ENCODE peak calls at places on chromosomes 2 and 18, in seven cellular contexts. G is upper lobe of right lung, P is tibial artery, J is pancreas, R is brain microvascular endothelial cell, T is OCI-LY7, M is esophagus muscularis mucosa. Z is an unnamed sample.

GRCh38 chr2:234025475-234025874 is 25.0 kb upstream of the SPP2 start:
- DNase-seq in G (no peak), P (no peak), J (no peak), R (no peak), T (no peak), M (no peak), Z (no peak)

GRCh38 chr2:119950966-119951365 is 61.9 kb upstream of the EPB41L5 start:
- DNase-seq in G (no peak), P (no peak), J (no peak), R (no peak), T (no peak), M (no peak), Z (no peak)

GRCh38 chr18:43563780-43564179 is 286.5 kb upstream of the SYT4 start:
- DNase-seq in G (no peak), P (no peak), J (peak; percentile 7), R (peak; percentile 53), T (peak; percentile 1), M (no peak), Z (no peak)

GRCh38 chr2:31413025-31413424 is 1.5 kb downstream of the XDH start:
- DNase-seq in G (no peak), P (no peak), J (no peak), R (no peak), T (no peak), M (no peak), Z (no peak)

GRCh38 chr2:42843611-42844010 is 51.2 kb upstream of the HAAO start:
- DNase-seq in G (no peak), P (no peak), J (no peak), R (no peak), T (no peak), M (no peak), Z (no peak)

GRCh38 chr2:11102956-11103860 is 52.1 kb upstream of the SLC66A3 start:
- DNase-seq in G (peak; percentile 53), P (peak; percentile 35), J (no peak), R (no peak), T (no peak), M (peak; percentile 80), Z (no peak)

GRCh38 chr18:7645756-7646155 is 78.6 kb downstream of the PTPRM start:
- DNase-seq in G (no peak), P (no peak), J (no peak), R (no peak), T (no peak), M (peak; percentile 17), Z (no peak)

GRCh38 chr2:169464508-169465386 is 14.5 kb upstream of the BBS5 start:
- DNase-seq in G (no peak), P (no peak), J (no peak), R (no peak), T (peak; percentile 2), M (no peak), Z (no peak)

GRCh38 chr2:43221660-43222471 is 4.5 kb downstream of the ZFP36L2 start:
- DNase-seq in G (peak; percentile 91), P (peak; percentile 95), J (peak; percentile 90), R (peak; percentile 94), T (peak; percentile 72), M (peak; percentile 98), Z (peak; percentile 93)

GRCh38 chr2:233209117-233209977 is 42.1 kb upstream of the ATG16L1 start:
- DNase-seq in G (no peak), P (no peak), J (no peak), R (no peak), T (no peak), M (no peak), Z (no peak)

GRCh38 chr2:121346407-121346806 is 61.4 kb upstream of the TFCP2L1 start:
- DNase-seq in G (no peak), P (no peak), J (no peak), R (no peak), T (no peak), M (no peak), Z (no peak)

GRCh38 chr2:223725494-223725893 is 111.9 kb downstream of the AP1S3 start:
- DNase-seq in G (no peak), P (peak; percentile 90), J (no peak), R (peak; percentile 97), T (no peak), M (no peak), Z (no peak)

GRCh38 chr18:79380816-79381806 is 14.6 kb upstream of the NFATC1 start:
- DNase-seq in G (peak; percentile 81), P (peak; percentile 82), J (peak; percentile 85), R (no peak), T (peak; percentile 50), M (no peak), Z (no peak)

GRCh38 chr18:79379931-79380815 is 15.6 kb upstream of the NFATC1 start:
- DNase-seq in G (peak; percentile 64), P (no peak), J (peak; percentile 78), R (no peak), T (no peak), M (no peak), Z (peak; percentile 76)

GRCh38 chr18:79379251-79379905 is 16.4 kb upstream of the NFATC1 start:
- DNase-seq in G (no peak), P (no peak), J (no peak), R (no peak), T (no peak), M (no peak), Z (no peak)

GRCh38 chr18:79377187-79377891 is 18.4 kb upstream of the NFATC1 start:
- DNase-seq in G (peak; percentile 61), P (no peak), J (peak; percentile 62), R (no peak), T (no peak), M (no peak), Z (no peak)

DNA sequence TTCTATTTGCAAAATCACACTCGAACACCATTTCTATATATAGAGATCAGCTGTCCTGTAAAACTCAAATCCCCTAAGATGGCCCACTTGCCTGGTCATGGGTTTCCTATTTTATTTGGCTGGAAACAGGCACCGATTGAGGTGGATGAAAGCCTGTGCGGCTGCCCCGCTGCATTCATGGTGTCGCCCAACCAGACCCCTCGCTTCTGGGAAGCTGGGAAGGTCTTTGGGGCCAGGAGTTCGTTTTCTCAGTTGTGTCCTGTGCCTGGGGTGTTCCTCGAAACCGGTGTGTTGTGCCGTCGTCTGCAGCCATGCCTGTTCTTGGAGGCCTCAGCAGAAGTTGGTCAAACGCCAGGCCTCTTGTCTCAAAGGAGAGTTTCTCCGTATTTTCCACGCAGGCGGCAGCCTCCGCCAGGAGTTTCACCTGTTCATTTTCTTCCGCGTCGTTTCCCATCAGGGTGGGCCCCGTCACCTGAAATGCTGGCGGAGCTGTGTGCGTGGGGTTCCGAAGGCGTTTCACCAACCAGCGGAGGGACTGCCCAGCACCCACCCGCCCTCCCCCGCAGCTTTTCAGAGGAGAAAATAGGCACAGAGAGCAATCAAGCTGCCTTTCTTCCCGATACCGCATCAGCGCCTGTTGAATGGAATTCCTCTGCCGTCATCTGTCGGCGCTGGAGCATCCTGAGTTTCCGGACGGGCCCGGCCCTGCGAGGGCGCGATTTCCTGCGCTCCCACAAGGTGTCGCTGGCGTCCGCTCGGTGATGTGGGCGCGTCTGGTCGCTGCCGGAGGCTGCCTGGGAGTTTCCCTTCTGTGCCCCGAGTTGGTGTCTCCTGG is 17.1 kb upstream of the NFATC1 start:
- DNase-seq in G (peak; percentile 88), P (peak; percentile 87), J (peak; percentile 85), R (peak; percentile 75), T (peak; percentile 53), M (no peak), Z (peak; percentile 94)
- H3K27ac ChIP-seq in G (no peak overlapping the region), P (no peak overlapping the region), J (no peak overlapping the region), R (no peak overlapping the region), T (no peak overlapping the region), M (no peak overlapping the region), Z (no peak overlapping the region)

GRCh38 chr2:195472835-195473234 is 184.2 kb upstream of the SLC39A10 start:
- DNase-seq in G (no peak), P (no peak), J (no peak), R (no peak), T (no peak), M (no peak), Z (no peak)
- H3K27ac ChIP-seq in G (no peak overlapping the region), P (no peak overlapping the region), J (no peak overlapping the region), R (no peak overlapping the region), T (no peak overlapping the region), M (no peak overlapping the region), Z (no peak overlapping the region)

GRCh38 chr2:98935111-98935770 is 784 bp downstream of the CRACDL start:
- DNase-seq in G (peak; percentile 23), P (no peak), J (no peak), R (no peak), T (no peak), M (peak; percentile 84), Z (no peak)

GRCh38 chr2:98931596-98931995 is 4.4 kb downstream of the CRACDL start:
- DNase-seq in G (no peak), P (no peak), J (no peak), R (no peak), T (no peak), M (no peak), Z (no peak)

GRCh38 chr2:98932164-98932563 is 3.9 kb downstream of the CRACDL start:
- DNase-seq in G (peak; percentile 35), P (no peak), J (no peak), R (no peak), T (no peak), M (no peak), Z (no peak)

GRCh38 chr2:98935777-98936132 is 270 bp downstream of the CRACDL start:
- DNase-seq in G (peak; percentile 65), P (no peak), J (peak; percentile 66), R (no peak), T (no peak), M (no peak), Z (no peak)

GRCh38 chr2:98932778-98933343 is 3.2 kb downstream of the CRACDL start:
- DNase-seq in G (peak; percentile 48), P (no peak), J (no peak), R (no peak), T (no peak), M (no peak), Z (no peak)
- H3K27ac ChIP-seq in G (no peak overlapping the region), P (no peak overlapping the region), J (no peak overlapping the region), R (no peak overlapping the region), T (no peak overlapping the region), M (no peak overlapping the region), Z (no peak overlapping the region)

DNA sequence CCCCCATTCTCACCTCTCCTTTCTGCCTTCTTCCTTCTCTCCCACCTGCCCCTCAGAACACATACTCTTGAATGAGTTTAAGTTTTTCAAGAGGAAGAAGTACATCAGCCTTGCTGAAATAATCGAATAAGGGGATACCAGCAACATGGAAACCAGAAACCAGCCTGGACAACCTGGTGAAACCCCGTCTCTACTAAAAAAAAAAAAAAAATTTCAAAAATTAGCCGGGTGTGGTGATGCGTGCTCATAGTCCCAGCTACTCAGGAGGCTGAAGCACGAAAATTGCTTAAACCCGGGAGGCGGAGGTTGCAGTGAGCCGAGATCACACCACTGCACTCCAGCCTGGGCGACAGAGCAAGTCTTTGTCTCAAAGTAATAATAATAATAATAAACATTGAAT is 75.0 kb upstream of the SLC1A4 start:
- DNase-seq in G (no peak), P (no peak), J (no peak), R (no peak), T (peak; percentile 51), M (no peak), Z (no peak)
- H3K27ac ChIP-seq in G (no peak overlapping the region), P (no peak overlapping the region), J (no peak overlapping the region), R (no peak overlapping the region), T (peak overlapping the region; percentile 97), M (no peak overlapping the region), Z (no peak overlapping the region)

GRCh38 chr18:9642799-9643445 is 28.6 kb upstream of the PPP4R1 start:
- DNase-seq in G (no peak), P (no peak), J (no peak), R (peak; percentile 37), T (no peak), M (no peak), Z (no peak)
- H3K27ac ChIP-seq in G (peak overlapping the region; percentile 74), P (no peak overlapping the region), J (no peak overlapping the region), R (peak overlapping the region; percentile 91), T (no peak overlapping the region), M (peak overlapping the region; percentile 72), Z (peak overlapping the region; percentile 73)